ENCODE peak calls at places on chromosomes 2 and 18, in six cellular contexts. H, T, J, K, A and O are unnamed samples.

GRCh38 chr2:85385746-85386145 is 24.4 kb downstream of the CAPG start:
- DNase-seq in T (no peak), H (no peak), K (no peak), J (no peak), A (no peak), O (no peak)

GRCh38 chr2:187003038-187003543 is 154.1 kb upstream of the ZSWIM2 start:
- DNase-seq in T (no peak), K (peak; percentile 21), A (no peak), H (no peak), J (no peak), O (no peak)

GRCh38 chr18:57839942-57840381 is 36.8 kb upstream of the ATP8B1 start:
- DNase-seq in K (no peak), A (no peak), H (peak; percentile 17), T (no peak), J (no peak), O (no peak)

GRCh38 chr18:79780547-79780946 is 17.2 kb upstream of the KCNG2 start:
- DNase-seq in T (no peak), J (no peak), K (no peak), A (no peak), H (no peak), O (no peak)

GRCh38 chr2:129777757-129778607 is 201.5 kb upstream of the RAB6C start:
- DNase-seq in K (no peak), J (no peak), H (no peak), A (no peak), T (no peak), O (no peak)

GRCh38 chr2:65435625-65436168 is 3.3 kb upstream of the SPRED2 start:
- DNase-seq in J (no peak), A (peak; percentile 88), T (no peak), K (peak; percentile 63), H (peak; percentile 83), O (peak; percentile 88)

GRCh38 chr18:41244751-41245150 is 710.3 kb upstream of the PIK3C3 start:
- DNase-seq in K (no peak), A (no peak), T (no peak), H (no peak), J (no peak), O (no peak)

GRCh38 chr2:98467652-98468051 is 23.0 kb downstream of the INPP4A start:
- DNase-seq in H (no peak), J (no peak), A (no peak), K (no peak), T (no peak), O (no peak)

GRCh38 chr2:190506666-190507065 is 27.9 kb downstream of the NEMP2 start:
- DNase-seq in A (no peak), H (no peak), K (peak; percentile 85), T (no peak), J (no peak), O (no peak)

GRCh38 chr18:9961031-9961430 is 47.2 kb downstream of the VAPA start:
- DNase-seq in J (no peak), H (peak; percentile 12), K (no peak), A (no peak), T (no peak), O (no peak)

GRCh38 chr18:71398530-71398929 is 1109.7 kb downstream of the SOCS6 start:
- DNase-seq in K (peak; percentile 82), T (no peak), A (no peak), J (no peak), H (peak; percentile 2), O (no peak)

GRCh38 chr2:127197475-127198385 is 22.4 kb downstream of the CYP27C1 start:
- DNase-seq in T (peak; percentile 8), J (no peak), H (no peak), K (peak; percentile 47), A (peak; percentile 67), O (no peak)

GRCh38 chr2:1744151-1744445 is 217 bp downstream of the PXDN start:
- DNase-seq in A (peak; percentile 60), H (no peak), T (no peak), K (no peak), J (no peak), O (no peak)

GRCh38 chr2:232139786-232140562 is 178.5 kb downstream of the DIS3L2 start:
- DNase-seq in K (no peak), H (no peak), A (no peak), J (no peak), T (no peak), O (no peak)

GRCh38 chr2:30180230-30180629 is 33.4 kb downstream of the YPEL5 start:
- DNase-seq in J (no peak), H (no peak), T (no peak), A (no peak), K (no peak), O (no peak)

GRCh38 chr2:221896505-221897151 is 324.5 kb upstream of the EPHA4 start:
- DNase-seq in H (peak; percentile 14), K (no peak), A (no peak), T (no peak), J (no peak), O (no peak)

GRCh38 chr2:130845507-130846085 is 8.9 kb downstream of the ARHGEF4 start:
- DNase-seq in A (no peak), K (no peak), H (no peak), J (no peak), T (no peak), O (no peak)